ENCODE peak calls at places on chromosomes 6 and 20, in eight cellular contexts. G, V, R, J, Y, M, N and F are unnamed samples.

GRCh38 chr6:113530769-113531168 is 326.4 kb upstream of the MARCKS start:
- DNase-seq in M (no peak), G (no peak), J (no peak), Y (no peak), N (peak), V (peak), R (peak), F (no peak)

GRCh38 chr6:26033942-26034354 is 53.3 kb upstream of the HFE start:
- DNase-seq in R (no peak), J (peak), V (no peak), G (no peak), N (no peak), Y (no peak), M (peak), F (no peak)

GRCh38 chr6:10534418-10534760 is 13.2 kb downstream of the GCNT2 start:
- DNase-seq in N (no peak), M (peak), G (no peak), Y (no peak), J (no peak), V (no peak), R (no peak), F (no peak)

GRCh38 chr20:36591281-36591680 is 14.3 kb upstream of the RAB5IF start:
- DNase-seq in Y (no peak), R (no peak), M (no peak), G (no peak), J (no peak), N (no peak), V (no peak), F (no peak)

GRCh38 chr20:20459726-20460125 is 91.8 kb downstream of the INSM1 start:
- DNase-seq in G (no peak), V (no peak), Y (no peak), N (peak), J (no peak), R (no peak), M (no peak), F (no peak)

GRCh38 chr20:20483328-20483727 is 115.4 kb downstream of the INSM1 start:
- DNase-seq in Y (no peak), R (no peak), V (no peak), M (no peak), N (no peak), G (no peak), J (no peak), F (no peak)

GRCh38 chr6:150998992-150999975 is 133.8 kb downstream of the MTHFD1L start:
- DNase-seq in R (peak), N (no peak), V (no peak), G (no peak), Y (no peak), M (no peak), J (no peak), F (no peak)

GRCh38 chr6:46684771-46685170 is 2.9 kb upstream of the TDRD6 start:
- DNase-seq in M (no peak), G (no peak), V (peak), R (peak), N (peak), Y (no peak), J (no peak), F (no peak)

GRCh38 chr20:13800728-13801134 is 15.9 kb downstream of the NDUFAF5 start:
- DNase-seq in M (no peak), G (no peak), Y (peak), V (peak), J (no peak), R (peak), N (peak), F (no peak)

GRCh38 chr20:58850693-58851174 is at the start of gene GNAS-AS1:
- DNase-seq in J (peak), V (peak), Y (peak), R (peak), N (no peak), G (peak), M (peak), F (peak)
- TF ChIP-seq CTCF in J (peak), V (peak), Y (no peak), R (no peak), N (no peak), G (peak), M (peak), F (no peak)

GRCh38 chr20:4626228-4626627 is 95.5 kb upstream of the PRND start:
- DNase-seq in N (no peak), Y (no peak), V (no peak), M (no peak), G (no peak), J (no peak), R (no peak), F (no peak)
- TF ChIP-seq CTCF in N (no peak), Y (no peak), V (no peak), M (no peak), G (no peak), J (no peak), R (no peak), F (no peak)

GRCh38 chr6:24274441-24275083 is 83.3 kb downstream of the DCDC2 start:
- DNase-seq in J (no peak), M (peak), V (peak), R (peak), Y (no peak), G (no peak), N (peak), F (no peak)
- TF ChIP-seq CTCF in J (peak), M (peak), V (peak), R (peak), Y (peak), G (peak), N (peak), F (peak)

GRCh38 chr6:167044696-167045095 is 45.5 kb downstream of the CEP43 start:
- DNase-seq in G (no peak), N (no peak), V (no peak), Y (no peak), R (peak), M (no peak), J (peak), F (no peak)
- TF ChIP-seq CTCF in G (no peak), N (no peak), V (no peak), Y (no peak), R (no peak), M (no peak), J (peak), F (no peak)

GRCh38 chr6:139230421-139230840 is 61.4 kb downstream of the TXLNB start:
- DNase-seq in R (peak), M (peak), Y (no peak), G (no peak), J (peak), N (peak), V (peak), F (no peak)
- TF ChIP-seq CTCF in R (peak), M (peak), Y (no peak), G (no peak), J (peak), N (peak), V (peak), F (peak)

DNA sequence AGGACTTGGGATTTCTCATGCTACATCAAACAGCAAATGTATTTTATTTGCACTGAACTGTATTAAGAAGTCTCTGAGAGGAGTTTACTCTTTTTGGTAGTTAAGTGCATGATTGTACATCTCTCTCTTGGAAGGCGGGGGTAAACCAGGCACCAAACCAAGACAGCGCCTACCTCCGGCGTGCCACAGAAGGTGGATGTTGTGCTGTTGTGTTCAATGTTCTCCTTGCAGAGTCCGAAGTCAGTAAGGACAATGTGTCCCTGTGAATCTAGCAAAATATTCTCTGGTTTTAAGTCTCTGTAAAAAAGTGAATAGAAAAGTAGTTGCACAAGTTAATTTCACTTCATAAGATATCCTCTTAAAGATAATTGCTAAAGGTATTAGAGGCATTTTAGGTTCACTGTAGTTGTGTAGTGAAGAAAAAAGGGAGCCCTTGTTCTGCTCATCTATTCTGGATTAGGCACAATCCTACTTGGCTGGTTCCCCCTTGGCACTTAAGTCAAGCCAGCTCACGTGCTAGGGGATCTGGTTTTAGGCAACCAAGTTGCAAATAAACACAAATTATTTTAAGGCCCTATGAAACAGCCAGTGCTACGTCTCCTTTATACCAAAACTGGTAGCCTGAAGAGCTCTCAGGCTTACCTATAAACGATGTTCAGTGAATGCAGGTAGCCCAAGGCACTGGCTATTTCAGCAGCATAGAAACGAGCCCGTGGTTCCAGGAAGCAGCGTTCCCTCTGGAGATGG is 119.8 kb upstream of the SLC2A12 start:
- DNase-seq in Y (no peak), N (no peak), V (no peak), R (no peak), M (no peak), G (no peak), J (no peak), F (no peak)
- TF ChIP-seq CTCF in Y (no peak), N (no peak), V (no peak), R (no peak), M (no peak), G (no peak), J (no peak), F (no peak)

DNA sequence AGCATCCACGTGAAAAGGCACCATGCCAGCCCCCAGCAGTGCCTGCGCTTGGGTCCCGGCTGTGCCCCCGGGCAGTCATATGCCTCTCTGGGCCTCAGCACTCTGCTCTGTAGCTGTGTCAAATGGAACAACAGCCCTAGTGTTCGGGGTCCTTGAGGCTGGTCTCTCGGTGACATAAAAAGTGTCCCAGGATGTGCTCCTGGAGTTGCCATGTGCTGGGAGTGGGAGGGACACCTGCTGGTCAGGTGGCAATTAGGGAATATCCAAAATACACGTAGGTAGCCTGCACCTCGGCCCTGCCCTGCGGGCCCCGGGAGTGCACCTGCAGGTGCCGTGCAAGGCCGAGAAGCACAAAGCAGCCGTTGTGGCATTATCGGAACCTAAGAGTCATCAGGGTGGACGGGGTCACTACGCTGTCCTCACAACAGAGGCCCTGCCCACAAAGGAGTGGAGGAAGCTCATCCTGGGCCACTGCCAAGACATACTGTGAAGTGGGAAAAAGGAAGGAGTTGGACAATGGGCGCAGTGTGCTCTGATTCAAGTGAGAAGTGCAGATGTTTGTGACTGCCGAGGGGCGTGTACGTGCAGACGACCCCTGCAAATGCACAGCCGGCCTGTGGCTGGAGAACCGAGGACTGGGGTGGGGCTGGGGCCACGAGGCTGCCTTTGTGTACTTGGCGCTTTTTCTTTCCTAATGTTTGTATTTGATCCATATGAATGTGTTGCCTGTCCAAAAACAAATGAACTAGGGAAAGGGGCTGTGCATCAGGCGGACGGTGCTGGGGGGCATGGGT is 24.6 kb downstream of the SLCO4A1 start:
- DNase-seq in V (no peak), G (no peak), Y (peak), M (no peak), J (no peak), R (no peak), N (peak), F (no peak)
- TF ChIP-seq CTCF in V (no peak), G (no peak), Y (no peak), M (no peak), J (no peak), R (no peak), N (peak), F (no peak)

GRCh38 chr6:8539446-8539845 is 104.1 kb upstream of the SLC35B3 start:
- DNase-seq in M (peak), N (peak), V (peak), Y (no peak), G (no peak), R (peak), J (no peak), F (peak)
- TF ChIP-seq CTCF in M (peak), N (peak), V (peak), Y (no peak), G (no peak), R (no peak), J (peak), F (no peak)

GRCh38 chr20:38222923-38223742 is 37.4 kb downstream of the KIAA1755 start:
- DNase-seq in J (no peak), M (no peak), N (no peak), G (no peak), V (no peak), Y (no peak), R (no peak), F (no peak)
- TF ChIP-seq CTCF in J (no peak), M (peak), N (no peak), G (no peak), V (peak), Y (no peak), R (no peak), F (no peak)

GRCh38 chr20:32650545-32650944 is 23.2 kb downstream of the C20orf203 start:
- DNase-seq in G (no peak), J (peak), V (no peak), R (no peak), N (no peak), M (no peak), Y (no peak), F (no peak)

GRCh38 chr20:32655903-32656500 is 17.7 kb downstream of the C20orf203 start:
- DNase-seq in V (no peak), J (no peak), N (no peak), M (no peak), G (no peak), Y (no peak), R (no peak), F (no peak)

GRCh38 chr20:32649697-32650471 is 23.9 kb downstream of the C20orf203 start:
- DNase-seq in V (no peak), N (no peak), G (no peak), Y (no peak), J (peak), M (no peak), R (no peak), F (no peak)

GRCh38 chr20:32651537-32651936 is 22.2 kb downstream of the C20orf203 start:
- DNase-seq in M (peak), R (no peak), Y (no peak), N (no peak), V (no peak), J (peak), G (no peak), F (no peak)

GRCh38 chr20:32652739-32653526 is 20.8 kb downstream of the C20orf203 start:
- DNase-seq in R (peak), N (peak), Y (peak), G (peak), M (peak), J (peak), V (peak), F (peak)
- TF ChIP-seq CTCF in R (peak), N (peak), Y (peak), G (peak), M (peak), J (peak), V (peak), F (peak)